ENCODE peak calls at places on chromosomes 13 and 19, in four cellular contexts. B, J, R and N are unnamed samples.

GRCh38 chr13:75870397-75870801 is 234.3 kb downstream of the LMO7 start:
- DNase-seq in J (peak), R (peak), B (no peak), N (no peak)

GRCh38 chr13:19151581-19152263 is 29.9 kb downstream of the TUBA3C start:
- DNase-seq in B (no peak), R (no peak), J (no peak), N (no peak)

GRCh38 chr13:40656358-40656757 is 10.1 kb downstream of the FOXO1 start:
- DNase-seq in J (no peak), R (peak), B (no peak), N (no peak)

GRCh38 chr13:60226507-60226906 is 62.8 kb upstream of the DIAPH3 start:
- DNase-seq in R (peak), B (no peak), J (no peak), N (no peak)

GRCh38 chr13:33313504-33313903 is 27.9 kb upstream of the STARD13 start:
- DNase-seq in J (no peak), B (no peak), R (no peak), N (no peak)

GRCh38 chr13:30832845-30833332 is 73.2 kb upstream of the MEDAG start:
- DNase-seq in B (no peak), R (peak), J (peak), N (peak)

GRCh38 chr13:39451860-39452301 is 151.1 kb downstream of the LHFPL6 start:
- DNase-seq in J (no peak), R (peak), B (no peak), N (no peak)

GRCh38 chr13:27281420-27281819 is 10.8 kb downstream of the RASL11A start:
- DNase-seq in R (peak), J (no peak), B (no peak), N (no peak)

GRCh38 chr13:53368948-53369347 is 340.3 kb downstream of the OLFM4 start:
- DNase-seq in J (no peak), B (no peak), R (no peak), N (no peak)

GRCh38 chr13:25062479-25062878 is 33.5 kb upstream of the PABPC3 start:
- DNase-seq in B (no peak), J (no peak), R (no peak), N (no peak)

DNA sequence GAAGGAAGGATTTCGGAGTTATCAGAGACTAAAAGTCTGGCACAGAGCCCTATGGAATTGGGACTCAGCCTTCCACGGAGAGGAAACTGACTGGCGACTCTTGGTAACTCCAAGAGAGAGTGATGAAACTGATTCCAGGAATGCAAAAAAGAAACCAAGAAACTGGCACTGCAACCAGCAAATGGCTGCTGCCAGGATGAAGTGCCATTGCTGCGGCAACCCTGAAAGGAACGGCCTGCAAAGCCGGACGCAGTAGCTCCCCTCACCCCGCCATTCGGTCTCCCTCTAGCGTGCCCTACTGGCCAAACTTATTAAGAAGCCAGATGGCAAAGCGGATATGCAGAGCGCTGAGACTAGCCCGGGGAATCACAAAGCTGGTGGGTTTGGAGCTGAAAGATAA is 236.0 kb downstream of the PCDH9 start:
- DNase-seq in J (no peak), R (no peak), B (no peak), N (peak)
- TF ChIP-seq POLR2A in J (no peak), R (no peak), B (no peak), N (no peak)

GRCh38 chr19:48993175-48994034 is at the start of the genes GYS1 and RUVBL2:
- DNase-seq in J (peak), R (peak), B (peak), N (peak)
- TF ChIP-seq POLR2A in J (peak), R (peak), B (peak), N (peak)

GRCh38 chr19:37719111-37719926 is at the start of gene ZNF607:
- DNase-seq in B (peak), R (peak), J (peak), N (peak)
- TF ChIP-seq POLR2A in B (peak), R (peak), J (peak), N (peak)

GRCh38 chr19:11541238-11541637 is 2.6 kb downstream of the CNN1 start:
- DNase-seq in R (no peak), B (no peak), J (no peak), N (no peak)

GRCh38 chr19:11539495-11540365 is 1.1 kb downstream of the CNN1 start:
- DNase-seq in R (no peak), J (peak), B (no peak), N (no peak)

GRCh38 chr19:11540642-11541041 is 2.0 kb downstream of the CNN1 start:
- DNase-seq in J (peak), B (no peak), R (no peak), N (peak)

GRCh38 chr19:11535792-11536595 is 2.7 kb upstream of the CNN1 start:
- DNase-seq in B (no peak), R (peak), J (peak), N (peak)

GRCh38 chr19:11538232-11539036 is at the start of gene CNN1:
- DNase-seq in B (no peak), J (peak), R (peak), N (no peak)
- TF ChIP-seq POLR2A in B (no peak), J (peak), R (no peak), N (no peak)

GRCh38 chr19:33795370-33796163 is 1.1 kb upstream of the KCTD15 start:
- DNase-seq in J (peak), B (no peak), R (peak), N (peak)
- TF ChIP-seq POLR2A in J (peak), B (no peak), R (no peak), N (no peak)

GRCh38 chr19:41956621-41957020 is 2.5 kb downstream of the RABAC1 start:
- DNase-seq in R (no peak), J (no peak), B (no peak), N (no peak)

GRCh38 chr19:41955521-41955920 is 3.6 kb downstream of the RABAC1 start:
- DNase-seq in J (no peak), R (no peak), B (no peak), N (no peak)

GRCh38 chr19:41957838-41958366 is 1.2 kb downstream of the RABAC1 start:
- DNase-seq in R (peak), J (peak), B (no peak), N (peak)

GRCh38 chr19:41958367-41959055 is 610 bp downstream of the RABAC1 start:
- DNase-seq in R (peak), B (no peak), J (peak), N (peak)

GRCh38 chr19:41957161-41957837 is 1.8 kb downstream of the RABAC1 start:
- DNase-seq in R (no peak), B (no peak), J (no peak), N (no peak)
- TF ChIP-seq POLR2A in R (no peak), B (no peak), J (no peak), N (no peak)

GRCh38 chr13:111388851-111389500 is 68.5 kb downstream of the TEX29 start:
- DNase-seq in J (no peak), R (no peak), B (no peak), N (no peak)
- TF ChIP-seq POLR2A in J (no peak), R (no peak), B (no peak), N (no peak)